ENCODE peak calls at places on chromosomes 3 and 15, in eight cellular contexts. V is M059J, Y is RPMI7951, J is Caco-2, H is Calu3, O is SK-N-SH, L is activated T-cell treated with anti-CD3 and anti-CD28 coated beads for 24 hours, Z is RPMI8226. I is an unnamed sample.

GRCh38 chr3:65785065-65785645 is 253.6 kb downstream of the MAGI1 start:
- DNase-seq in V (peak), Y (peak), J (peak), H (peak), O (peak), L (no peak), Z (peak), I (peak)

GRCh38 chr15:25056484-25057429 is 102.0 kb downstream of the SNRPN start:
- DNase-seq in V (no peak), Y (no peak), J (no peak), H (no peak), O (no peak), L (no peak), Z (no peak), I (no peak)

GRCh38 chr3:107990926-107991325 is 99.9 kb downstream of the CD47 start:
- DNase-seq in V (no peak), Y (no peak), J (no peak), H (no peak), O (no peak), L (no peak), Z (no peak), I (no peak)

GRCh38 chr3:50270422-50270831 is 1.5 kb downstream of the SEMA3B start:
- DNase-seq in V (peak), Y (peak), J (no peak), H (no peak), O (no peak), L (no peak), Z (no peak), I (no peak)

GRCh38 chr3:135516143-135516542 is 449.4 kb upstream of the PPP2R3A start:
- DNase-seq in V (peak), Y (peak), J (peak), H (no peak), O (peak), L (no peak), Z (no peak), I (no peak)

GRCh38 chr3:36635731-36636130 is 128.6 kb downstream of the DCLK3 start:
- DNase-seq in V (peak), Y (peak), J (no peak), H (no peak), O (no peak), L (no peak), Z (no peak), I (no peak)

GRCh38 chr15:64004582-64004981 is 41.7 kb downstream of the DAPK2 start:
- DNase-seq in V (peak), Y (peak), J (peak), H (peak), O (no peak), L (no peak), Z (no peak), I (no peak)

GRCh38 chr3:50708620-50709019 is 33.9 kb downstream of the DOCK3 start:
- DNase-seq in V (peak), Y (no peak), J (no peak), H (no peak), O (no peak), L (peak), Z (peak), I (no peak)

GRCh38 chr15:68583936-68584703 is 5.3 kb downstream of the CORO2B start:
- DNase-seq in V (no peak), Y (no peak), J (no peak), H (no peak), O (no peak), L (no peak), Z (no peak), I (no peak)

GRCh38 chr3:127377801-127378442 is 90.1 kb upstream of the PRR20G start:
- DNase-seq in V (no peak), Y (no peak), J (no peak), H (no peak), O (no peak), L (no peak), Z (no peak), I (no peak)

GRCh38 chr3:169591159-169591951 is 72.2 kb downstream of the MECOM start:
- DNase-seq in V (no peak), Y (no peak), J (no peak), H (no peak), O (no peak), L (no peak), Z (no peak), I (no peak)

GRCh38 chr3:186790261-186790981 is 7.0 kb downstream of the EIF4A2 start:
- DNase-seq in V (peak), Y (peak), J (no peak), H (no peak), O (no peak), L (no peak), Z (peak), I (peak)

GRCh38 chr3:129978123-129978522 is 3.6 kb downstream of the TRH start:
- DNase-seq in V (no peak), Y (no peak), J (no peak), H (no peak), O (no peak), L (no peak), Z (no peak), I (no peak)

GRCh38 chr3:28036599-28037575 is 204.5 kb upstream of the CMC1 start:
- DNase-seq in V (no peak), Y (no peak), J (no peak), H (no peak), O (no peak), L (no peak), Z (no peak), I (no peak)

GRCh38 chr3:159640220-159640619 is 348.4 kb upstream of the IL12A start:
- DNase-seq in V (no peak), Y (no peak), J (no peak), H (no peak), O (no peak), L (no peak), Z (no peak), I (no peak)

GRCh38 chr3:31391150-31391549 is 141.6 kb upstream of the STT3B start:
- DNase-seq in V (no peak), Y (no peak), J (no peak), H (no peak), O (no peak), L (no peak), Z (peak), I (peak)

GRCh38 chr3:15633766-15634588 is 32.4 kb downstream of the BTD start:
- DNase-seq in V (peak), Y (peak), J (no peak), H (no peak), O (peak), L (no peak), Z (no peak), I (no peak)

GRCh38 chr15:95032181-95032580 is 800.8 kb downstream of the MCTP2 start:
- DNase-seq in V (peak), Y (peak), J (no peak), H (no peak), O (no peak), L (no peak), Z (peak), I (no peak)

GRCh38 chr15:87672309-87672897 is 584.1 kb downstream of the NTRK3 start:
- DNase-seq in V (peak), Y (peak), J (peak), H (no peak), O (peak), L (no peak), Z (no peak), I (no peak)

GRCh38 chr3:52851348-52851747 is 16.5 kb upstream of the MUSTN1 start:
- DNase-seq in V (peak), Y (peak), J (peak), H (peak), O (peak), L (peak), Z (peak), I (peak)

GRCh38 chr3:176867681-176868663 is 329.3 kb downstream of the TBL1XR1 start:
- DNase-seq in V (peak), Y (no peak), J (no peak), H (peak), O (no peak), L (no peak), Z (peak), I (no peak)

GRCh38 chr3:60131607-60132006 is 1081.8 kb upstream of the CFAP20DC start:
- DNase-seq in V (no peak), Y (no peak), J (no peak), H (no peak), O (no peak), L (no peak), Z (no peak), I (no peak)

GRCh38 chr15:41494922-41495735 is 1.5 kb downstream of the ITPKA start:
- DNase-seq in V (no peak), Y (no peak), J (peak), H (peak), O (no peak), L (no peak), Z (peak), I (no peak)

GRCh38 chr3:49813497-49814174 is at the start of gene UBA7:
- DNase-seq in V (peak), Y (peak), J (no peak), H (peak), O (no peak), L (no peak), Z (peak), I (peak)

GRCh38 chr3:16840111-16840444 is 44.7 kb upstream of the PLCL2 start:
- DNase-seq in V (no peak), Y (no peak), J (no peak), H (no peak), O (no peak), L (no peak), Z (no peak), I (no peak)

GRCh38 chr3:14623569-14624051 is 28.0 kb upstream of the CCDC174 start:
- DNase-seq in V (no peak), Y (no peak), J (no peak), H (no peak), O (no peak), L (no peak), Z (no peak), I (no peak)

GRCh38 chr3:79032686-79033318 is 735.0 kb downstream of the ROBO1 start:
- DNase-seq in V (peak), Y (peak), J (peak), H (peak), O (peak), L (no peak), Z (peak), I (peak)

GRCh38 chr3:3170998-3171397 is 8.5 kb downstream of the CRBN start:
- DNase-seq in V (peak), Y (peak), J (peak), H (no peak), O (peak), L (no peak), Z (peak), I (no peak)

I was measured in MV-4-11.